ENCODE peak calls at places on chromosomes 13 and 19, in four cellular contexts. D, F, Z and M are unnamed samples.

GRCh38 chr19:1236566-1236965 is 1.2 kb downstream of the CBARP start:
- DNase-seq in D (no peak), Z (no peak), F (no peak), M (no peak)

GRCh38 chr19:15374796-15375440 is 4.7 kb downstream of the AKAP8 start:
- DNase-seq in F (peak; percentile 94), D (no peak), Z (no peak), M (no peak)

GRCh38 chr19:19081642-19082151 is 17.9 kb downstream of the SLC25A42 start:
- DNase-seq in Z (peak; percentile 56), D (no peak), F (no peak), M (no peak)

GRCh38 chr19:47272448-47273312 is 2.0 kb upstream of the INAFM1 start:
- DNase-seq in F (peak; percentile 83), Z (no peak), D (no peak), M (no peak)

GRCh38 chr13:99416411-99417121 is 84.7 kb upstream of the TM9SF2 start:
- DNase-seq in D (no peak), F (peak; percentile 58), Z (no peak), M (no peak)

GRCh38 chr19:55406869-55407624 is 541 bp downstream of the UBE2S start:
- DNase-seq in Z (peak; percentile 53), F (peak; percentile 49), D (peak; percentile 34), M (no peak)

GRCh38 chr19:46697142-46697960 is 19.6 kb downstream of the PRKD2 start:
- DNase-seq in F (peak; percentile 89), D (no peak), Z (peak; percentile 82), M (peak; percentile 84)

GRCh38 chr19:10642473-10642872 is 11.7 kb upstream of the ILF3 start:
- DNase-seq in Z (no peak), F (no peak), D (no peak), M (no peak)

GRCh38 chr19:1466461-1467227 is 12.4 kb downstream of the C19orf25 start:
- DNase-seq in D (no peak), F (no peak), Z (no peak), M (no peak)

GRCh38 chr13:58397596-58398387 is 766.2 kb downstream of the PCDH17 start:
- DNase-seq in F (no peak), Z (no peak), D (no peak), M (no peak)

GRCh38 chr19:46605356-46605821 is 4.3 kb downstream of the CALM3 start:
- DNase-seq in D (no peak), F (no peak), Z (no peak), M (no peak)

GRCh38 chr13:48000559-48001126 is 430 bp downstream of the SUCLA2 start:
- DNase-seq in D (peak; percentile 40), Z (no peak), F (peak; percentile 43), M (no peak)

GRCh38 chr19:55341191-55342043 is 1.7 kb downstream of the KMT5C start:
- DNase-seq in D (peak; percentile 84), Z (peak; percentile 73), F (peak; percentile 74), M (peak; percentile 50)

GRCh38 chr13:21359855-21360254 is 99.2 kb downstream of the ZDHHC20 start:
- DNase-seq in D (no peak), Z (no peak), F (no peak), M (no peak)

GRCh38 chr13:113367020-113367560 is 3.2 kb upstream of the GRTP1 start:
- DNase-seq in Z (no peak), F (no peak), D (no peak), M (no peak)

GRCh38 chr13:21901772-21902708 is 231.2 kb downstream of the FGF9 start:
- DNase-seq in Z (peak; percentile 7), F (no peak), D (no peak), M (no peak)

GRCh38 chr19:21698215-21698614 is 69.2 kb downstream of the ZNF100 start:
- DNase-seq in D (no peak), F (no peak), Z (peak; percentile 24), M (no peak)

GRCh38 chr13:105196052-105196451 is 1339.4 kb downstream of the EFNB2 start:
- DNase-seq in D (no peak), F (no peak), Z (peak; percentile 93), M (no peak)

GRCh38 chr19:29672319-29672932 is 7.2 kb downstream of the PLEKHF1 start:
- DNase-seq in Z (no peak), F (no peak), D (no peak), M (no peak)

GRCh38 chr19:58382997-58383603 is 2.3 kb upstream of the ZNF837 start:
- DNase-seq in F (no peak), Z (no peak), D (no peak), M (no peak)

GRCh38 chr13:113034451-113035208 is 65.6 kb downstream of the MCF2L start:
- DNase-seq in Z (peak; percentile 69), F (peak; percentile 71), D (peak; percentile 65), M (peak; percentile 53)

GRCh38 chr13:25992076-25992475 is 59.7 kb downstream of the SHISA2 start:
- DNase-seq in D (no peak), F (no peak), Z (no peak), M (no peak)

GRCh38 chr19:54178581-54179261 is 5.8 kb upstream of the TMC4 start:
- DNase-seq in Z (no peak), F (no peak), D (no peak), M (no peak)

DNA sequence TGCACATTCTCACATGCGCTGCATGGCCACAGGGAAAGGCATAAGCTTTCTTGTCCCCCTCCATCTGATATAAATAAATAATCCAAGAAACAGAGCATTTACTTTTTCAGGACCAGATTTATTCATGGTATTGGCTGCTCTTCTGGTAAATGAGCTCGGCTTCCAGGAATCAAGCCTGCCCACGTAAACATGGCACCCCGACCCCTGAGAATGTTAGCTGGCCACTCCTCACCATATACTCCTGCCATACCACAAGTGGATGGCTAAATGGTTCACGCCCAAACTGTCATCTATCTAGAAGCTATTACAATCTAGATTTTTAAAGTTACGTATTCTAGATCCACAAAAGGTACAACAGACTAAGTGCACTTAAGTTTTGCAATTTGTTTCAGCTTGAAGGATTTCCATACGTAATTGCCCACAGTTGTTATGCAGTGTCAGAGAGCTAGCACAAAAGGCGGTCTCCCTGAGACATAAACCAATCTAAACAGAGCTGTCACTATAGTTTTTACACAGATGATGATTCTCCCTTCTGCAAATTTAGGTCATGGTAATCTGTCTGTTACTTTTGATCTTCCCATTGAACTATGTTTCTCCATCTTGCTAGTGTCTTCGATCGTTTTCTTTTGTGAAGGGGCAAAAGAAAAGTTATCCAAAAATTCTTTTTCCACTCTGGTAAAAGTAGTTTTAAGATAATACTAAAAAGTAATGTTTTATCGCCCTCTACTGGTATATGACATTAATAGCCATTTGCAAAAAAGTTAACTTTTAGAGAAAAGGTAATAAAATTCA is 16.2 kb upstream of the FOXO1 start:
- DNase-seq in Z (peak; percentile 51), D (no peak), F (no peak), M (no peak)
- TF ChIP-seq CTCF in Z (peak; percentile 42), D (peak; percentile 69), F (peak; percentile 75), M (peak; percentile 86)

DNA sequence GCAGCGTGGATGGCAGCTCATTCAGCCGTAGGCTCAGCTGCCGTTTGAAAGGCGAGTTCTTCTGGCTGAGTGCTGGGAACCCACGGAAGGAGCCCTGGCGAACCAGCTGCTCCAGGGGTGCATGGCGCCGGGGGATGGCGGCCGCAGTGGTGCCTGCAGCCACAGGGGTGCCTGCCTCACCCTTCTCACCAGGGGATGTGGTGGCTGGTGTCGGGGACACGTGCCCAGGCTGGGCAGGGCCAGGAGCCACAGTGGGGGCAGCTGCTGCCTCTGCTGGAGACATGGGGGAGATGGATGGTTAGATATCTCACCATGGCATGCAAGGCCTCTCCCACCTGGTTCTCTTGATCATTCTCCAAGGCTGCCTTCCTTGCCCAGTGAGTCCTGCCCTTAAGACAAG is 17.1 kb downstream of the NUMBL start:
- DNase-seq in Z (no peak), D (no peak), F (no peak), M (no peak)
- TF ChIP-seq CTCF in Z (no peak), D (no peak), F (no peak), M (no peak)

DNA sequence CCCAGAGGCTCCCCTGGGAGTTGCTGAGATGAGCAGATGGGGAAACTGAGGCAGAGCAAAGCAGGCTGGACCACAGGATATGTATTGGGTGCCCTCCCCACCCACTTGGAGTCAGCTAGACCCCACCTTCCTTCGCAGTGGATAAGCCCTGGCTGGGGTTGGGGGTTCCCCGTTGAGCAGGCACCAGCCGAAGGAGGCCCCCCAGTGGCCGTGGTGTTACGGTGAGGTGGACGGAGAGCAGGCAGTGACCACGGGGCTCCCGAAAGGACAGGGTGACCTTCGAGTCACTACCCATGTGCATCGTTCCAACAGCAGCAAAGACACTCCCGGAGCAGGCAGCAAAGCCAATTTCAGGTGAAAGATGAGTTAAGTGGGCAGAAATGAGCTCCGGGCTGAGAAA is 62.4 kb upstream of the ADGRE5 start:
- DNase-seq in D (no peak), F (peak; percentile 17), Z (no peak), M (peak; percentile 16)
- TF ChIP-seq CTCF in D (no peak), F (no peak), Z (peak; percentile 51), M (no peak)

GRCh38 chr13:62320129-62320724 is 904.6 kb upstream of the PCDH20 start:
- DNase-seq in Z (peak; percentile 66), F (no peak), D (peak; percentile 27), M (no peak)
- TF ChIP-seq CTCF in Z (peak; percentile 44), F (peak; percentile 49), D (peak; percentile 80), M (peak; percentile 87)

GRCh38 chr13:23175920-23176319 is 4.9 kb upstream of the SGCG start:
- DNase-seq in D (peak; percentile 15), F (no peak), Z (peak; percentile 10), M (no peak)
- TF ChIP-seq CTCF in D (peak; percentile 51), F (peak; percentile 32), Z (peak; percentile 43), M (peak; percentile 66)

DNA sequence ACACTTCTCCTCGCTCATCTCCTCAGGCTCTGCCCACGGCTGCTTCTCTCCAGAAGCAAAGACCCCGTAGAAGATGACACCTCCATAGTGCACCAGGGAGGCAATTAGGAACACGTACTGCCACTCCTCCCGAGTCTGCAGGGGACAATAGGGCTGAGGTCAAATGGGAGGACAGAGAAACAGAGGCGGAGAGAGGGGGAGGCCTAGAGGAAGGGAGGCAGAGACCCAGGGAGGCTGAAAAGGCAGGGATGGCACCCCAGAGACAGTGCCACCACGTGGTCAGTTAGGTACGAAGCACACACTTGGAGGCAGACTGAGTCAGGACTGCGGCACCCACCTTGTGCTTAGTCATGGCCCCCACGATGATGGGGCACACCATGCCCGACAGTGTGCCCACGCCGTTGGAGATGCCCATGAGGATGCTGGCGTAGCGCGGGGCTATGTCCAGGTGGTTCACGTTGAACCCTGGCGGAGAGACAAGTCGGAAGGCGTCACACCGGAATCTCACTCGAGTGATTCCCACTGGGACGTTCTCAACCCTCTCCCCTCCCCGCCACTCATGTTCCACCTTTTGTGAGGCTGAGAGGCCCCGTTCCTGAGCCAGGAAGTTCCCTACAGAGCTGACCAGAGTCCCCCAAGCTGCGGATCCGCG is 5.6 kb downstream of the GFY start:
- DNase-seq in Z (no peak), D (no peak), F (no peak), M (no peak)
- TF ChIP-seq CTCF in Z (peak; percentile 25), D (no peak), F (no peak), M (peak; percentile 34)

GRCh38 chr19:44813331-44814131 is 4.6 kb downstream of the BCAM start:
- DNase-seq in Z (no peak), F (no peak), D (no peak), M (no peak)
- TF ChIP-seq CTCF in Z (no peak), F (no peak), D (no peak), M (no peak)

DNA sequence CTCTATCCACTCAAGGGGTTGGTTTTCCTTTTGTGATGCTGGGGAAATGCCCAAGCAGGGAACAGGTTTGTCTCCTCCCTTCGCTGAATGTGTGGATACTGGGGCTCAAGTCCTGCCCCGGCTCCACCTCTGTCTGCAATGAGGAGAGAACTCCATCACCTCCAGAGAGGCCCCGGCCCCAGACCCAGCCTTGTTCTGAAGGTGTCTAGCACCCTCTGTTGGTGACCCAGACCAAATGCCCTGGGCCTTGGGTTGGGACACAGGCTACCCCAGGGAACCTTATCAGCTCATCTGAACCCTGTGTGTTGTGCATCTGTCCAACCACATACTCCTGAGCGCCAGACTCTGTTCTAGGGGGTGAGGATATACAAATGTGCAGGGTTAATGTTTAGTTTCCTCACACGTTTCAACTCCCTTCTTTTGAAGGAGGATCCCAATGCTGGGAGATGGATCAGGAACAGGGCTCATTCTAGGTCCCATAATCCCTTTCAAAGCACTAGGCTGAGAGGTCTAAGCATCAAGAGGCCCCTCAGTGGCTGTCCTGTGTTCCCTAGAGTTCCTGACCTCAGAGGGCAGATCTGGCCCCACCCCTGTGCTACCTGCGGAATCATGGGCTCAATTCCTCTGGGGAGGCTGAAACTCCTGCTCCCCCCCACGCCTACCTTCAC is 112.5 kb upstream of the SLC7A1 start:
- DNase-seq in F (peak; percentile 39), D (peak; percentile 58), Z (peak; percentile 65), M (no peak)
- TF ChIP-seq CTCF in F (peak; percentile 37), D (peak; percentile 35), Z (peak; percentile 82), M (peak; percentile 54)